ENCODE peak calls at places on chromosomes 6 and 20, in five cellular contexts. D is HepG2, V is SK-N-SH, G is HCT116, P is K562. E is an unnamed sample.

GRCh38 chr6:160667854-160668481 is 3.9 kb upstream of the LPA start:
- DNase-seq in G (peak), D (peak), P (peak), V (peak), E (peak)

GRCh38 chr6:88866856-88867255 is 96.6 kb downstream of the RNGTT start:
- DNase-seq in G (no peak), V (no peak), D (no peak), P (no peak), E (no peak)

GRCh38 chr20:45470262-45470931 is 844 bp downstream of the WFDC2 start:
- DNase-seq in D (no peak), V (peak), P (no peak), G (no peak), E (no peak)

GRCh38 chr6:35017461-35018183 is 123.5 kb downstream of the TCP11 start:
- DNase-seq in D (no peak), V (no peak), G (no peak), P (no peak), E (no peak)

GRCh38 chr6:13012271-13012670 is 295.7 kb downstream of the PHACTR1 start:
- DNase-seq in D (no peak), G (no peak), P (no peak), V (no peak), E (no peak)

GRCh38 chr20:17345321-17345720 is 118.5 kb downstream of the PCSK2 start:
- DNase-seq in P (no peak), D (no peak), V (no peak), G (no peak), E (no peak)

GRCh38 chr20:1391640-1392442 is 1.0 kb downstream of the FKBP1A start:
- DNase-seq in P (peak), G (no peak), D (no peak), V (peak), E (no peak)

GRCh38 chr6:168905451-168906090 is 348.1 kb downstream of the THBS2 start:
- DNase-seq in P (no peak), G (no peak), D (no peak), V (no peak), E (no peak)

GRCh38 chr6:336159-337114 is 44.1 kb downstream of the DUSP22 start:
- DNase-seq in D (no peak), V (no peak), P (no peak), G (no peak), E (peak)

GRCh38 chr6:77463308-77463880 is at the start of gene HTR1B:
- DNase-seq in G (no peak), D (no peak), P (no peak), V (no peak), E (no peak)
- TF ChIP-seq ZBTB33 in G (no peak), D (no peak), P (no peak), V (no peak), E (no peak)

DNA sequence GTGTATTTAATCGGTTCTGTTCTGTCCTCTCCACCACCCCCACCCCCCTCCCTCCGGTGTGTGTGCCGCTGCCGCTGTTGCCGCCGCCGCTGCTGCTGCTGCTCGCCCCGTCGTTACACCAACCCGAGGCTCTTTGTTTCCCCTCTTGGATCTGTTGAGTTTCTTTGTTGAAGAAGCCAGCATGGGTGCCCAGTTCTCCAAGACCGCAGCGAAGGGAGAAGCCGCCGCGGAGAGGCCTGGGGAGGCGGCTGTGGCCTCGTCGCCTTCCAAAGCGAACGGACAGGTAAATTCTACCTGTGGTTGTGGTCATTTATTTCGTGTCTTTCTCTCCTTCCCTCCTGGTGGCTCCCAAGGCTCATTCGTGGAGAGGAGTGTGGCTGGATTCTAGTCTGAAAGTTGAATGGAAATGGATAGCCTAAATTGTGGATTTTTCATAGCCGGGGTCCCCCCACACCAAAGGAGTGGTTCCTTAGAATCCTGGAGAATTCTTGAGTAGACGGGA is 471 bp downstream of the MARCKS start:
- DNase-seq in V (peak), P (no peak), D (no peak), G (no peak), E (no peak)
- TF ChIP-seq ZBTB33 in V (peak), P (no peak), D (no peak), G (no peak), E (no peak)

GRCh38 chr6:138520463-138520862 is 21.2 kb upstream of the NHSL1 start:
- DNase-seq in D (no peak), G (no peak), P (peak), V (peak), E (no peak)
- TF ChIP-seq ZBTB33 in D (no peak), G (no peak), P (no peak), V (no peak), E (no peak)

GRCh38 chr6:143180205-143180604 is 119.5 kb downstream of the AIG1 start:
- DNase-seq in V (no peak), D (no peak), G (no peak), P (no peak), E (no peak)
- TF ChIP-seq ZBTB33 in V (no peak), D (no peak), G (no peak), P (no peak), E (no peak)

GRCh38 chr6:166097914-166098522 is 69.6 kb downstream of the TBXT start:
- DNase-seq in D (peak), V (peak), P (peak), G (peak), E (no peak)
- TF ChIP-seq ZBTB33 in D (no peak), V (no peak), P (no peak), G (no peak), E (no peak)

GRCh38 chr6:146361367-146361924 is 182.2 kb upstream of the RAB32 start:
- DNase-seq in D (no peak), V (peak), P (peak), G (no peak), E (no peak)

GRCh38 chr6:146358341-146359046 is 185.1 kb upstream of the RAB32 start:
- DNase-seq in G (no peak), V (no peak), P (no peak), D (no peak), E (no peak)

GRCh38 chr6:146357578-146358340 is 185.9 kb upstream of the RAB32 start:
- DNase-seq in P (no peak), V (no peak), G (no peak), D (no peak), E (peak)

GRCh38 chr6:146355521-146356100 is 188.0 kb upstream of the RAB32 start:
- DNase-seq in P (no peak), G (no peak), D (no peak), V (no peak), E (no peak)

GRCh38 chr6:146359123-146359522 is 184.5 kb upstream of the RAB32 start:
- DNase-seq in V (no peak), P (no peak), G (no peak), D (no peak), E (no peak)
- TF ChIP-seq ZBTB33 in V (no peak), P (no peak), G (no peak), D (no peak), E (no peak)